ENCODE peak calls at places on chromosomes 12 and 14, in six cellular contexts. B is tibial artery, S is A549, H is PC-3, A is left lung, E is mucosa of descending colon. D is an unnamed sample.

GRCh38 chr14:91417134-91417982 is at the start of gene CCDC88C:
- DNase-seq in B (no peak), S (peak; percentile 69), H (peak; percentile 68), A (peak; percentile 73), E (peak; percentile 86), D (peak; percentile 40)

GRCh38 chr14:54329082-54329695 is 67.6 kb upstream of the CDKN3 start:
- DNase-seq in B (no peak), S (peak; percentile 70), H (peak; percentile 96), A (no peak), E (no peak), D (peak; percentile 56)

GRCh38 chr12:47980172-47980571 is 16.8 kb downstream of the TMEM106C start:
- DNase-seq in B (no peak), S (no peak), H (no peak), A (no peak), E (no peak), D (no peak)

GRCh38 chr12:95277139-95277538 is 59.5 kb downstream of the VEZT start:
- DNase-seq in B (no peak), S (no peak), H (peak; percentile 20), A (no peak), E (no peak), D (peak; percentile 28)

GRCh38 chr14:64929003-64929337 is 13.6 kb downstream of the GPX2 start:
- DNase-seq in B (no peak), S (no peak), H (no peak), A (no peak), E (no peak), D (no peak)

GRCh38 chr12:109737631-109738030 is 24.0 kb downstream of the FAM222A start:
- DNase-seq in B (peak; percentile 16), S (no peak), H (no peak), A (no peak), E (peak; percentile 14), D (no peak)

GRCh38 chr12:58503731-58504520 is 416.4 kb downstream of the LRIG3 start:
- DNase-seq in B (no peak), S (peak; percentile 20), H (no peak), A (no peak), E (no peak), D (peak; percentile 43)

GRCh38 chr12:92439397-92439779 is 263.4 kb upstream of the PLEKHG7 start:
- DNase-seq in B (no peak), S (peak; percentile 66), H (peak; percentile 69), A (no peak), E (no peak), D (peak; percentile 92)

DNA sequence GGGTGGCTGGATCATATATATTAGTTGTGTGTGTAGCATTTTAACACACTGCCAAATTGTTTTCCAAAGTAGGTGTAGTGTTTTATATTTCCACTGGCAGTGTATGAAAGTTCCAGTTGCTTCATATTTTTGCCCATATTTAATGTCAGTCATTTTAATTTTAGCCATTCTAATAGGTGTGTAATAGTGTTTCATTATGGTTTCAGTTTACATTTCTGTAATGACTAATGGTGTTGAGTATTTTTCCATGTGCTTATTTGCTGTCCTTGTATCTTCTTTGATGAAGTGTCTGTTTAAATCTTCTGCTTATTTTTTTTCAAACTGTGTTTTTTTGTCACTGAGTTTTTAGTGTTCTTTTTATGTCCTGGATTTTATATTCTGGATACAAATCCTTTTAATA is 8.7 kb downstream of the TBC1D15 start:
- DNase-seq in B (no peak), S (no peak), H (peak; percentile 35), A (no peak), E (no peak), D (peak; percentile 78)
- TF ChIP-seq CTCF in B (no peak), S (no peak), H (no peak), A (no peak), E (no peak), D (no peak)

GRCh38 chr12:4282103-4282891 is 8.7 kb downstream of the CCND2 start:
- DNase-seq in B (no peak), S (no peak), H (no peak), A (no peak), E (no peak), D (no peak)
- H3K4me3 ChIP-seq in B (no peak overlapping the region), S (no peak overlapping the region), H (no peak overlapping the region), A (no peak overlapping the region), E (no peak overlapping the region), D (no peak overlapping the region)

DNA sequence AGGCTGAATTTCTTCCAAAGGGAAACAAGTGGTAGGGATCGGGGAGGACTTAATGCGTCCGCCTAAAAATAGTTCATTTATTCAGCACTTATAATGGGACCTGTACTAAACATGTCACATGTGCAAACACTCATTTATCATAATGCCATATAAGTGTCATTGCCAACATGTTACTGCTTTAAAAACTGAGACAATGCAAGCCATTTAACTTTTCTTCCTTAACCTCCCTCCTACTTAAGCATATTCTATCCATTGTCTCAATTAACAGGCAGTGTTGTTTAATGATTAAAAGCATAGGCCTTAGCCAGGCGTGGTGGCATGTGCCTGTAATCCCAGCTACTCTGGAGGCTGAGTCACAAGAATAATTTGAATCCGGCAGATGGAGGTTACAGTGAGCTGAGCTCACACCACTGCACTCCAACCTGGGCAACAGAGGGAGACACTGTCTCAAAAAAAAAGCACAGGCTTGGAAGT is 13.5 kb upstream of the SCFD1 start:
- DNase-seq in B (no peak), S (peak; percentile 29), H (peak; percentile 51), A (no peak), E (no peak), D (peak; percentile 61)
- TF ChIP-seq CTCF in B (no peak), S (no peak), H (peak; percentile 45), A (no peak), E (no peak), D (peak; percentile 12)

DNA sequence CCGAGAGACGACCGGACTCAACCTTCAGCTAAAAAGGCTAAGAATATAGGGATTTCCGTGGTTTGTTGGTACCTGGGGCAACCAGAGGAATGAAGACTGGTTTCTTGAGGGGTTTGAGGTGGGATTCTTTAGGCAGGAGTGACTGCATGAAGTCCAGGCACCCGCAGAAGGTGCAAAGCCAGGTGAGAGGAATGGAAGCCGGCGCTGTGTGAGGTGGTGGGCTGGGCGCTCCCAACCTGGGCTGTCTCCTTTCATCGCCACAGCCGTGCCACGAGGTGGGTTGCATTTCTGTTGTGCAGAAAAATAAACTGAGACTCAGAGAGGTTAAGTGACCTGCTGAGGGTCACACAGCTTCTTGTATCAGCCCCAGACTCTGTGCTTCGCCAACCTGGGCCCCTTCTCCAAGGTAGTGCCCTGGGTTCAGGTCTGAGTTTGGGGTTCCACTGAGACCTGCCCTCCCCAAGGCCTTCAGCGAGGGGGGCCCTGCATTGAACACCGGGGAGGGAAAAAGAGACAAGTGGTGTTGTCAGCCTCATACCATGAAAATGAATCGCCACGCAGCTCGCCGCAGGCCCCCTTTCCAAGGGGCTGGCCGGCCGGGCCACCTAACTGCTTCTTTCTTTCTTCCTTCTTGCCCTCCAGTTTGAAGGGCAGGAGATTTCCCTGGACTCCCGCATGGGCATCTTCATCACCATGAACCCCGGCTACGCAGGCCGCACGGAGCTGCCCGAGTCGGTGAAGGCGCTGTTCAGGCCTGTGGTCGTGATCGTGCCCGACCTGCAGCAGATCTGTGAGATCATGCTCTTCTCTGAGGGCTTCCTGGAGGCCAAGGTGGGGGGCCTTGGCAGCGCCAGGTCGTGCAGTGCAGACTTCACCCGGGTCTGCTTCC is 88.4 kb downstream of the DNAH10 start:
- DNase-seq in B (no peak), S (no peak), H (no peak), A (no peak), E (no peak), D (no peak)
- H3K4me3 ChIP-seq in B (no peak overlapping the region), S (no peak overlapping the region), H (no peak overlapping the region), A (no peak overlapping the region), E (no peak overlapping the region), D (no peak overlapping the region)

DNA sequence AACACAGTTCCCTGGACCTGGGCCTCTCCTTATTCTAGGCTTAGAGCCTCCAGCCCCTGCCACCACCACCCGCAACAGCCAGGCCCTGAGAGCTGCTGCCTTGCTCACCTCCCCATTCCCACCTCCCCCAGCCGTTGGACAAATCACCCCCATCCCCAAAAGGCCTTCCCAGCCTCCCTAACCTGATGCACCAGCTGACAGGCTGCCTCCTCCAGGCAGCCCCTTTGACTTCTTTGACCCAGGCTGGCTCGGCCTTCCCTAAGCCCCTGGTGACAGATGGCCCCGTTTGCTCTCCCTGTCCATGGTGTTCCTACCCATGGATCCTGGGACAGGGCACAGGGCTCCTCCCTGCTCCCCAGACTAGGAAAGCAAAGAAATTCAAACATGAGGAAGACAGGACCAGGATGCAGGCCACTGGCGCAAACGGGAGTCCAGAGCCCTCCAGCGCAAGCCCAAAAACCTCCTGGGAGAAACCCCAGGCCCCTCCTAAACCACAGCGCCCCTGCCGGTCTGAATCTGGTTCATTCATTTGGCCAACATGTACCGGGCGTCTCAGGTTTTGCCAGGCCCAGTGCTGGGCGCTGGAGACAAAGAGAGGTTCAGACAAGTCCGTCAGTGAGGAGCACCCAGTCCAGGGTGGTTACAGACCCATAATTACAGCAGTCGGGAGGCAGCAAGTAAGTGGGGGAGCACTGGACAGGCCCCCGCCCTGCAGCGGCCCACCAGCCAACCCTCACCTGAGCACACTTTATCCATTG is 2.4 kb downstream of the AKT1 start:
- DNase-seq in B (no peak), S (no peak), H (no peak), A (no peak), E (no peak), D (no peak)
- TF ChIP-seq CTCF in B (no peak), S (no peak), H (peak; percentile 46), A (no peak), E (no peak), D (no peak)

DNA sequence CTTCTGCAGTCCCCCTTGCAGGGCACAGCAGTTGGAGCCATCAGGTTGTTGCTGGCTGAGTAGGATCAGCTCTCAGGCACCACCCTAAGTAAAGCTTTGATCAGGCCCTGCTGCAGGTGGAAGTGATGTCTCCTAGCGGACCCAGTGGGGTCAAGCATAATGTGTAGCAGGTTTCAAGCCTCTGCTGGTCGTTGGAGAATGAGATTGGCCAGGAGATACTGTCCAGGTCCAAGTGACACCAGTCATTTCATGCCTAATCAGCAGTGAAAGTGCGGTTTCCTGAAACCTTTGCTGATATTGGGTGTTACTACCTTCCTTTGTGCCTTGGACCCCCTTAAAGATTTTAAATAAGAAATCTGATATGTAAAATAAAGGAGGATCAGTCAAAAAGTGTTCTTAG is 72.6 kb downstream of the SUSD6 start:
- DNase-seq in B (no peak), S (no peak), H (no peak), A (no peak), E (no peak), D (no peak)
- H3K4me3 ChIP-seq in B (no peak overlapping the region), S (no peak overlapping the region), H (no peak overlapping the region), A (no peak overlapping the region), E (no peak overlapping the region), D (no peak overlapping the region)

DNA sequence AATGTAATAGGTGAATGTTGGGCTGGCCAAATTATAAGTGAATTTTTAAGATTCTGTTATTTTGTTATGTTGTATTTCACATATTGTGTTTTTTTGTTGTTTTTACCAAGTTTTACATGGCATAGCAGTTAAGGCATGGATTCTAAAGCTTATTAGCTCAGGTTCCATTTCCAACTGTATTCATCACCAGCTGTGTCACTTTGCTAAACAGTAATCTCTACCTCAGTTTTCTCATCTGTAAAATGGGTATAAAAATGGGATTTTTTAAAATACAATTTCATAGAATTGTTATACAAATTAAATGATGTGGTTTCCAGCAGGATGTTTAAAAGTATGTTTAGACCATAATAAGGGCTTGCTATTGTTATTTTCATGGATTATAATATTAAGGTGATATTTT is 512.2 kb downstream of the SLC16A7 start:
- DNase-seq in B (no peak), S (no peak), H (no peak), A (no peak), E (no peak), D (no peak)
- TF ChIP-seq CTCF in B (no peak), S (no peak), H (no peak), A (no peak), E (no peak), D (no peak)